ENCODE peak calls at places on chromosomes 1 and 21, in four cellular contexts. Y is GM12865, K is pancreas, X is AG09309. E is an unnamed sample.

GRCh38 chr1:24909388-24909898 is 20.6 kb downstream of the RUNX3 start:
- DNase-seq in X (no peak), Y (no peak), K (no peak), E (no peak)

GRCh38 chr1:43312638-43313515 is 12.1 kb downstream of the TIE1 start:
- DNase-seq in Y (no peak), X (no peak), K (no peak), E (no peak)

GRCh38 chr1:228037401-228038386 is 30.9 kb downstream of the WNT3A start:
- DNase-seq in X (no peak), K (no peak), Y (peak; percentile 36), E (no peak)

GRCh38 chr1:234699795-234700665 is 90.1 kb upstream of the IRF2BP2 start:
- DNase-seq in Y (peak; percentile 73), X (no peak), K (no peak), E (peak; percentile 42)

GRCh38 chr21:45778686-45779085 is 135.2 kb downstream of the PCBP3 start:
- DNase-seq in K (no peak), X (no peak), Y (no peak), E (no peak)

GRCh38 chr1:30413606-30414005 is 309.8 kb downstream of the MATN1 start:
- DNase-seq in X (no peak), K (no peak), Y (no peak), E (no peak)

GRCh38 chr1:239718571-239718970 is 332.2 kb downstream of the CHRM3 start:
- DNase-seq in K (no peak), Y (no peak), X (no peak), E (no peak)

GRCh38 chr1:199854681-199855321 is 172.7 kb upstream of the NR5A2 start:
- DNase-seq in Y (no peak), K (no peak), X (no peak), E (no peak)

GRCh38 chr1:52139817-52140540 is 1.9 kb upstream of the ZFYVE9 start:
- DNase-seq in K (no peak), X (peak; percentile 81), Y (peak; percentile 78), E (peak; percentile 48)

GRCh38 chr1:245571872-245572294 is 417.1 kb downstream of the KIF26B start:
- DNase-seq in X (no peak), Y (no peak), K (no peak), E (no peak)

GRCh38 chr1:245561659-245562234 is 407.0 kb downstream of the KIF26B start:
- DNase-seq in X (no peak), K (no peak), Y (no peak), E (no peak)

GRCh38 chr1:245572709-245573108 is 417.9 kb downstream of the KIF26B start:
- DNase-seq in K (no peak), X (no peak), Y (no peak), E (no peak)

GRCh38 chr1:245566952-245567351 is 412.2 kb downstream of the KIF26B start:
- DNase-seq in X (no peak), K (no peak), Y (no peak), E (no peak)
- TF ChIP-seq CTCF in X (no peak), K (no peak), Y (no peak), E (no peak)

GRCh38 chr1:103266036-103266435 is 157.7 kb upstream of the COL11A1 start:
- DNase-seq in X (no peak), K (no peak), Y (no peak), E (no peak)
- H3K4me3 ChIP-seq in X (no peak overlapping the region), K (no peak overlapping the region), Y (no peak overlapping the region), E (no peak overlapping the region)

GRCh38 chr1:237025358-237026074 is 16.5 kb upstream of the RYR2 start:
- DNase-seq in Y (no peak), X (no peak), K (no peak), E (no peak)
- TF ChIP-seq CTCF in Y (no peak), X (no peak), K (no peak), E (no peak)

DNA sequence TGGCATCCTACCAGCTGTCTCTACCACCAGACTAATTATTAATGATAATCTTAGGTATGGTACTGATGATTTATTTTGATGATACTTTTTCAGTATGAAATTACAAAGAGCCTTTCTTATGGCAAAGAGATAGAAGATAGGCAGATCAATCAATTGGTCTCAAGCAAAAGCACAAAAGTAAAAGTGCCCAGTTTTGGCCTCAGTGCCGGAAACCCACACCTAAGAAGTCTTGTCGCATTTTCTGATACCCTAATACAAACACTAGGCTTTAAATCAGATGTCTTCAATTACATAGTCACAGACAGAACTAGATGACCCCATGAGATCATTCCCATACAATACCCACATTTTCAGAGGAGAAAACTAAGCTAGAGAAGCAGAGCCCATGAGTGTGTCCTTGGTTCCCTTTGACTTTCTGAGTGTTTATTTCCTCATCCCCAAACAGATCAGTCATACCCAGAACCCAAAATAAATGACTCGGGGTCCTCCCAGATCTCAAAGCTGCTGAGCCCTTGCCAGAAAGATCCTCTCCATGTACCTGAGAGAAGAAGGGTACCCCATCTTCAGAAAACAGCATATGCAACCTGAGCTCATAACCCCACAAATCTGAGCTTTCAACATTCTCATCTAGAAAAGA is 7.7 kb downstream of the ITPKB start:
- DNase-seq in K (no peak), X (no peak), Y (no peak), E (no peak)
- H3K4me3 ChIP-seq in K (no peak overlapping the region), X (no peak overlapping the region), Y (no peak overlapping the region), E (peak overlapping the region; percentile 43)

DNA sequence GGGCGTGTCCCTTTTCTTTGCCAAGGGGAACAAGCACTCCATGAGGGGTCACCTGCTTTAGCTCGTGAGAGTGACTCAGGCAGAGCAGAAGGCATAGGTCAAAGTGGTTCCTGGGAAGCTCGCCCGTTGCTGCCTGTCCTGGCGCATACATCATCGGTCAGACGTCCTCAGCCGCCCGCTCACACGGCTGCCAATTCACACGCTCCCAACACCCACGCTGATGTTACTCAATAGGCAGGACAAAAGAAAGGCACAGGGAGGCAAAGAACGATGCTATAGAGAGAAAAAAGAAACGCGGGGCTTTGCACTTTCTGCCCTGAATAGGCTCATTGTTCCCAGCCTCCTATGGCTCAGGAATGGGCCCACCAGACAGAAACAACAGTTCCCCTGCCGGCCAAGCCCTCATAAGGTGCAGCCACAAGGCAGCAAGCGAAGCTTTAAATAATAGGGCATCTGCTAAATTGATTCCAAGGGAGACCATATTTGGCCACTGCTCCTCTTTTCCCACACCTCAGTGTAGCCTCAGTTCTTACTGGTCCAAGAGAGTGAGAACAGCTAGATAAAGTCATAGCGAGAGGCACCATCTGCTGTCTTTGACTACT is 38.7 kb downstream of the VTCN1 start:
- DNase-seq in X (no peak), K (peak; percentile 92), Y (no peak), E (no peak)
- TF ChIP-seq CTCF in X (no peak), K (no peak), Y (no peak), E (no peak)

DNA sequence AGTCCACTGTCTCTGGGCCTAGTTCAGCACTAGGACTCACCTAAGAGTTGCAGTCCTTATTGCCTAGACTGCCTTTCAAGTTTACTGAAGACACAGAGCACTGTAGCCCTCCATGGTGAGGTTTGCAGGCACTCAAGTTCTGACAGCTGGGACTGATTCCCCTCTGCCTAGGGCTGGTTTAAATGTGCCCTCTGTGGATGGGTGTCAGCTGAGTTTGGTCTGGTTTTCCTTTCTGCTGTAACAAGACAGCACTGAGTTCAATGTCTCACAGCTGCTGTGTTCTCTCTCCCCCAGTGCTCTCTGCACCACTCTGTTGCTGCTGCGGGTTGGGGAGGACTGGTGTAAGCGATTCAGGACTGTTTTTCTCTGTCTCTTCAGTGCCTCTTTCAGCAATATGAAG is 75.2 kb upstream of the C1orf21 start:
- DNase-seq in X (no peak), K (no peak), Y (no peak), E (no peak)
- H3K4me3 ChIP-seq in X (no peak overlapping the region), K (no peak overlapping the region), Y (no peak overlapping the region), E (no peak overlapping the region)

GRCh38 chr1:167128261-167129227 is 34.7 kb downstream of the STYXL2 start:
- DNase-seq in X (no peak), K (no peak), Y (peak; percentile 11), E (no peak)
- TF ChIP-seq CTCF in X (no peak), K (no peak), Y (no peak), E (no peak)

E was measured in GM12864.